ENCODE peak calls at places on chromosomes 7 and 10, in ten cellular contexts. J, K, M, T, Z, W, R, X, B and D are unnamed samples.

GRCh38 chr10:24873281-24873683 is 79.1 kb downstream of the PRTFDC1 start:
- DNase-seq in J (no peak), K (peak), M (peak), T (no peak), Z (peak), W (peak), R (no peak), X (no peak), B (peak), D (no peak)

GRCh38 chr7:121329460-121330052 is 756 bp downstream of the WNT16 start:
- DNase-seq in J (peak), K (peak), M (no peak), T (peak), Z (peak), W (peak), R (peak), X (no peak), B (no peak), D (peak)

GRCh38 chr10:129678186-129678585 is 211.1 kb downstream of the MGMT start:
- DNase-seq in J (no peak), K (no peak), M (no peak), T (no peak), Z (no peak), W (no peak), R (no peak), X (no peak), B (no peak), D (no peak)

GRCh38 chr10:129873351-129873750 is 90.7 kb downstream of the EBF3 start:
- DNase-seq in J (no peak), K (no peak), M (no peak), T (no peak), Z (no peak), W (no peak), R (no peak), X (no peak), B (no peak), D (no peak)

GRCh38 chr7:4102231-4102841 is 579.8 kb upstream of the FOXK1 start:
- DNase-seq in J (no peak), K (no peak), M (no peak), T (no peak), Z (no peak), W (no peak), R (no peak), X (no peak), B (no peak), D (no peak)

GRCh38 chr7:44636041-44636580 is 29.7 kb downstream of the OGDH start:
- DNase-seq in J (no peak), K (no peak), M (no peak), T (no peak), Z (no peak), W (no peak), R (no peak), X (peak), B (no peak), D (no peak)

GRCh38 chr10:83545901-83546391 is 593.4 kb upstream of the GHITM start:
- DNase-seq in J (peak), K (no peak), M (no peak), T (no peak), Z (peak), W (peak), R (no peak), X (no peak), B (peak), D (no peak)

GRCh38 chr10:110647136-110647430 is 2.9 kb downstream of the RBM20 start:
- DNase-seq in J (no peak), K (no peak), M (no peak), T (no peak), Z (peak), W (peak), R (no peak), X (no peak), B (no peak), D (no peak)

GRCh38 chr7:76333388-76334101 is 25.2 kb downstream of the YWHAG start:
- DNase-seq in J (no peak), K (no peak), M (peak), T (peak), Z (no peak), W (no peak), R (no peak), X (peak), B (no peak), D (peak)

GRCh38 chr10:29243750-29244149 is 45.1 kb upstream of the LYZL1 start:
- DNase-seq in J (no peak), K (no peak), M (no peak), T (no peak), Z (no peak), W (peak), R (no peak), X (no peak), B (no peak), D (no peak)
- TF ChIP-seq CTCF in J (peak), K (peak), M (peak), T (no peak), Z (peak), W (peak), R (peak), X (no peak), B (peak), D (no peak)

DNA sequence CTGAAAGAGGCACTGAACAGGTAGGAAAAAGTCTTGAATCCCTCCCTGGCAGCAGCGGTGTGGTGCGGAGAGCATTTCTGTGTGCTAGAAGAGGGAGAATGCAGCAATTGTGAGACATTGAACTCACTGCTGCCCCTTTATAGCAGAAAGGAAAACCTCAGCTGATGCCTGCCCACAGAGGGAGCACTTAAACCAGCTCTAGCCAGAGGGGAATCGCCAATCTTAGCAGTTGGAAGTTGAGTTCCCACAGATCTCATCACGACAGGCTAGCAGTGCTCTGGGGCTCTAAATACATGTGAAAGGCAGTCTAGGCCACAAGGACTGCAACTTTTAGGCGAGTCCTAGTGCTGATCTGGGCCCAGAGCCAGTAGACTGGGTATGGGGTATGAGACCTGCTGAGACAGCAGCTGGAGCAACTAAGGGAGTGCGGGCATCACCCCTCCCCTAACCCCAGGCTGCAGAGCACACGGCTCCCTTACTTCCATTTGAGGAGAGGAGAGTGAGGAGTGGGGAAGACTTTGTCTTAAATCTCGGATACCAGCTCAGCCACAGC is 25.2 kb upstream of the PRR15 start:
- DNase-seq in J (no peak), K (no peak), M (no peak), T (no peak), Z (no peak), W (no peak), R (no peak), X (no peak), B (no peak), D (no peak)
- TF ChIP-seq CTCF in J (no peak), K (no peak), M (no peak), T (no peak), Z (no peak), W (no peak), R (peak), X (no peak), B (no peak), D (no peak)

GRCh38 chr7:43565786-43566185 is 17.1 kb upstream of the STK17A start:
- DNase-seq in J (no peak), K (no peak), M (peak), T (no peak), Z (no peak), W (no peak), R (no peak), X (no peak), B (no peak), D (no peak)

GRCh38 chr7:43559171-43559938 is 23.6 kb upstream of the STK17A start:
- DNase-seq in J (no peak), K (no peak), M (no peak), T (no peak), Z (peak), W (no peak), R (no peak), X (no peak), B (no peak), D (no peak)

GRCh38 chr7:43559939-43560335 is 23.0 kb upstream of the STK17A start:
- DNase-seq in J (no peak), K (no peak), M (no peak), T (no peak), Z (no peak), W (no peak), R (no peak), X (no peak), B (no peak), D (no peak)

GRCh38 chr7:43560742-43561330 is 22.1 kb upstream of the STK17A start:
- DNase-seq in J (no peak), K (no peak), M (no peak), T (no peak), Z (no peak), W (no peak), R (no peak), X (no peak), B (no peak), D (no peak)

DNA sequence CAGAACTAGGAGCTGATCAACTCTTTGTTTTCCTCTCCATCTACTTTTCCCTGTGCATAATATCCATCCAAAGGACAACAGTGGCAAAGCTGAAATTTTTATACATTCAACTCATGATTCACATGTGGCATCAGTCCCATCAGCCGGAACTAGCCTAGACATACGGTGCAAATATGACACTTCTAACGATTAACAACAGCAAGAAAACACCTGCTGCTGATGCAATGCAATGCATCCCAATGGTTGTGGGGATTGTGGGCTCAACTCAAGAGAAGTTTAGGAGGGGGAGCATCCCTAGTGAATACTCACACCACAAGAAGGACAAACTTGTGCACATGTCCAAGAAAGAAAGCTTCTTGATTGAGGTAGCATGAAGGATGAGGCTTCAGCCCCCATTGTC is 20.5 kb upstream of the STK17A start:
- DNase-seq in J (no peak), K (no peak), M (no peak), T (no peak), Z (no peak), W (no peak), R (no peak), X (no peak), B (no peak), D (no peak)
- TF ChIP-seq CTCF in J (no peak), K (no peak), M (no peak), T (no peak), Z (no peak), W (no peak), R (no peak), X (no peak), B (no peak), D (no peak)

DNA sequence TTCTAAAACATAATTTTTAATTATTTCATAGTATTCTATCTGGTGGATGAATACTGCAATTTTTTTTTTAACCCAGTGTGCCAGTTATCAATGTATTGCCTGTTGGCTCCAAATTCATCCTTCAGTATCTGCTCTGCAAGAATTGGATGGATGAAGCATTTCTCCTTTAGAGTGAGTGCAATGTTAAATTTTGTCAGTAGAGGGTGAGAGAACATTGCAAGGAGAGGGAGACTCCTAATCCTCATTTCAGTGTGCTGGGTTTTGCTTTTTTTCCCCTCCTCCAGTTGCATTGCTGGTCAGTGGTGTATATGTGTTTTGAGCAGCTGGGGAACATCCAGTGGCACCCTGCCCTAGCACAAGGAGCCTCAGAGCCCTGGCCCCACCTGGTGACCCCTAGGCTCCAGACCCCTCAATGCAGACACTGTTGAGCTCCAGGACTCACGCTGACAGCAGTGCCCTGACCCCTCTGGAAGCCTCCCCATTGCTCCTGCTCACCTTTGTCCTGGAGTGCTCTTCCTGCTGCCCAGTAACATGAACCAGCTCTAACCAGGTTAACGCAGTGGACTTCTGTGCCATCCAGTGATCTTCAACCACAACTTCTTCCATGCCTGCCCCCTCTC is 199.4 kb downstream of the USP6NL start:
- DNase-seq in J (no peak), K (no peak), M (no peak), T (no peak), Z (no peak), W (no peak), R (no peak), X (no peak), B (no peak), D (no peak)
- TF ChIP-seq CTCF in J (peak), K (no peak), M (peak), T (no peak), Z (no peak), W (no peak), R (peak), X (no peak), B (no peak), D (no peak)

GRCh38 chr7:35551682-35552081 is 143.3 kb downstream of the HERPUD2 start:
- DNase-seq in J (no peak), K (no peak), M (no peak), T (no peak), Z (no peak), W (no peak), R (no peak), X (peak), B (no peak), D (no peak)
- TF ChIP-seq CTCF in J (no peak), K (no peak), M (no peak), T (no peak), Z (no peak), W (no peak), R (no peak), X (no peak), B (no peak), D (no peak)

GRCh38 chr7:159141660-159142059 is 3.0 kb downstream of the VIPR2 start:
- DNase-seq in J (no peak), K (no peak), M (no peak), T (no peak), Z (no peak), W (no peak), R (no peak), X (no peak), B (no peak), D (no peak)
- TF ChIP-seq CTCF in J (peak), K (no peak), M (no peak), T (no peak), Z (no peak), W (no peak), R (peak), X (peak), B (no peak), D (no peak)

GRCh38 chr10:62080905-62081304 is 179.4 kb downstream of the ARID5B start:
- DNase-seq in J (no peak), K (no peak), M (no peak), T (no peak), Z (no peak), W (no peak), R (no peak), X (no peak), B (no peak), D (no peak)
- TF ChIP-seq CTCF in J (peak), K (no peak), M (no peak), T (no peak), Z (no peak), W (no peak), R (peak), X (peak), B (no peak), D (no peak)

GRCh38 chr10:99280472-99280871 is 44.8 kb upstream of the HPSE2 start:
- DNase-seq in J (no peak), K (no peak), M (no peak), T (no peak), Z (peak), W (peak), R (no peak), X (no peak), B (no peak), D (no peak)

GRCh38 chr10:99279626-99280111 is 44.0 kb upstream of the HPSE2 start:
- DNase-seq in J (no peak), K (no peak), M (peak), T (no peak), Z (peak), W (peak), R (no peak), X (no peak), B (peak), D (no peak)

GRCh38 chr10:99276848-99277486 is 41.3 kb upstream of the HPSE2 start:
- DNase-seq in J (no peak), K (no peak), M (peak), T (no peak), Z (peak), W (peak), R (no peak), X (no peak), B (peak), D (no peak)
- TF ChIP-seq CTCF in J (peak), K (peak), M (peak), T (no peak), Z (peak), W (peak), R (peak), X (peak), B (peak), D (peak)

GRCh38 chr7:95509199-95509598 is 23.5 kb downstream of the ASB4 start:
- DNase-seq in J (peak), K (peak), M (peak), T (no peak), Z (peak), W (no peak), R (no peak), X (no peak), B (peak), D (peak)

GRCh38 chr7:95508780-95509179 is 23.0 kb downstream of the ASB4 start:
- DNase-seq in J (no peak), K (no peak), M (no peak), T (no peak), Z (no peak), W (no peak), R (no peak), X (no peak), B (no peak), D (no peak)

GRCh38 chr7:95517458-95517857 is 31.7 kb downstream of the ASB4 start:
- DNase-seq in J (no peak), K (no peak), M (no peak), T (no peak), Z (no peak), W (no peak), R (no peak), X (no peak), B (no peak), D (no peak)

DNA sequence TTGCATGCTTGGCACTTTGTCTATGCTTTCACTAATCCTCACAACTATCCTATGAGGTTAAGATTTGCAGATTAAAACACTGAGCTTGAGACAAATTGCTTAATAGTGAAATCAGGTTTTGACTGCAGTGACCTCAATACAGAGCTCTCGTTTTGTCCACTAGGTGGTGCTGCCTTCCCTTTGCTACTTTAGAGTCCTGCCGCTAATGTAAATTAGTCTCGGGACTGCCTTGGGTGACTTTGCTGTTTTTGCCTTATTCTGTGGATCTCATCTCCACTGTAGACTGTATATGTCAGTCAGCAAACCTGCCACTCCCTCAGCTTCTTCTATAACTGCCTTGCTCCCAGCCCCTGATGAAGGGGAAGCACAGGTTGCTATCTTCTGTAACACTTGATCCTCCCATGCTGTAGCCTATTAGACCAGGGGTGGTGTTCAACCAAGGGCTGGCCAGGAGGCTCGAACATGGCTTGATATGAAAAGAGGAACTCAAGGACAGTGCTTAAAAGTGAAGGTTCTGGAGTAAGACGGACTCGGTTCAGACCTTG is 26.0 kb downstream of the ASB4 start:
- DNase-seq in J (peak), K (peak), M (peak), T (peak), Z (peak), W (peak), R (no peak), X (peak), B (peak), D (peak)
- TF ChIP-seq CTCF in J (peak), K (peak), M (peak), T (peak), Z (peak), W (peak), R (peak), X (peak), B (peak), D (peak)